ENCODE peak calls at places on chromosome 17, in ten cellular contexts. M is GM10248, N is fibroblast of mammary gland, G is K562, H is tibial artery, J is colonic mucosa, S is astrocyte, W is epithelial cell of proximal tubule, Y is ovary, F is GM12878. X is an unnamed sample.

GRCh38 chr17:33234233-33234632 is 58.9 kb downstream of the ASIC2 start:
- DNase-seq in J (no peak), Y (no peak), N (no peak), S (no peak), H (no peak), M (no peak), W (no peak), G (no peak), F (no peak), X (no peak)

GRCh38 chr17:69474171-69474831 is 59.8 kb downstream of the MAP2K6 start:
- DNase-seq in Y (no peak), F (no peak), N (peak; percentile 20), S (no peak), J (no peak), G (no peak), H (no peak), M (no peak), W (no peak), X (no peak)

GRCh38 chr17:41689497-41690299 is 1.0 kb downstream of the EIF1 start:
- DNase-seq in M (no peak), G (no peak), H (no peak), Y (no peak), N (peak; percentile 71), W (no peak), J (peak; percentile 71), F (no peak), S (no peak), X (no peak)

GRCh38 chr17:2598166-2598565 is 4.7 kb downstream of the PAFAH1B1 start:
- DNase-seq in G (no peak), N (peak; percentile 75), Y (no peak), F (no peak), S (peak; percentile 78), J (no peak), M (no peak), W (no peak), H (no peak), X (no peak)

GRCh38 chr17:34015253-34015652 is 239.8 kb upstream of the CCL2 start:
- DNase-seq in F (no peak), Y (no peak), W (no peak), M (no peak), H (no peak), N (no peak), G (no peak), J (no peak), S (no peak), X (no peak)

GRCh38 chr17:6435968-6436367 is 1.0 kb upstream of the AIPL1 start:
- DNase-seq in N (peak; percentile 68), W (no peak), F (no peak), S (peak; percentile 10), H (no peak), M (peak; percentile 84), J (peak; percentile 56), G (peak; percentile 65), Y (no peak), X (peak; percentile 83)

GRCh38 chr17:3622977-3623594 is 13.0 kb downstream of the SHPK start:
- DNase-seq in G (no peak), Y (no peak), H (no peak), J (no peak), N (no peak), M (no peak), S (no peak), F (no peak), W (no peak), X (no peak)

GRCh38 chr17:35846055-35846809 is 22.5 kb downstream of the HEATR9 start:
- DNase-seq in W (no peak), M (no peak), Y (no peak), J (no peak), F (no peak), H (no peak), N (no peak), G (no peak), S (peak; percentile 44), X (no peak)

GRCh38 chr17:82444941-82445521 is 5.5 kb downstream of the CYBC1 start:
- DNase-seq in W (no peak), G (no peak), Y (no peak), N (no peak), S (peak; percentile 33), H (peak; percentile 74), J (no peak), M (no peak), F (no peak), X (no peak)

GRCh38 chr17:67481808-67482207 is 104.7 kb downstream of the PITPNC1 start:
- DNase-seq in Y (no peak), W (no peak), F (no peak), J (no peak), G (no peak), N (peak; percentile 87), H (no peak), S (no peak), M (no peak), X (no peak)

GRCh38 chr17:4740025-4740351 is 260 bp upstream of the CXCL16 start:
- DNase-seq in S (no peak), J (no peak), F (no peak), W (no peak), H (no peak), M (no peak), N (no peak), Y (no peak), G (no peak), X (no peak)

GRCh38 chr17:80612997-80613731 is 68.5 kb downstream of the RPTOR start:
- DNase-seq in F (no peak), W (no peak), Y (no peak), J (no peak), S (no peak), H (no peak), M (no peak), G (no peak), N (no peak), X (no peak)

GRCh38 chr17:63804328-63804727 is 22.9 kb upstream of the PSMC5 start:
- DNase-seq in S (no peak), H (no peak), N (no peak), Y (no peak), W (no peak), G (no peak), F (no peak), J (no peak), M (no peak), X (no peak)

GRCh38 chr17:57521606-57522435 is 223.3 kb downstream of the CCDC182 start:
- DNase-seq in G (no peak), M (no peak), Y (no peak), S (no peak), N (no peak), J (no peak), H (no peak), F (no peak), W (peak; percentile 36), X (no peak)
- TF ChIP-seq CTCF in G (no peak), M (no peak), Y (no peak), S (no peak), N (no peak), J (no peak), H (no peak), F (no peak), W (no peak), X (no peak)

GRCh38 chr17:13594762-13595697 is 6.7 kb downstream of the HS3ST3A1 start:
- DNase-seq in F (peak; percentile 2), G (peak; percentile 71), W (no peak), J (peak; percentile 83), Y (peak; percentile 69), M (peak; percentile 61), H (peak; percentile 75), S (peak; percentile 78), N (peak; percentile 90), X (peak; percentile 67)

GRCh38 chr17:13598353-13599167 is 3.2 kb downstream of the HS3ST3A1 start:
- DNase-seq in W (no peak), N (no peak), H (no peak), F (no peak), S (no peak), M (no peak), Y (no peak), G (no peak), J (no peak), X (no peak)

GRCh38 chr17:13594310-13594709 is 7.4 kb downstream of the HS3ST3A1 start:
- DNase-seq in J (no peak), W (no peak), M (no peak), H (no peak), S (no peak), N (peak; percentile 56), Y (no peak), G (no peak), F (no peak), X (no peak)

GRCh38 chr17:13597723-13598347 is 3.9 kb downstream of the HS3ST3A1 start:
- DNase-seq in Y (no peak), H (no peak), M (peak; percentile 32), J (no peak), N (peak; percentile 75), F (no peak), S (peak; percentile 61), G (peak; percentile 25), W (no peak), X (peak; percentile 60)

DNA sequence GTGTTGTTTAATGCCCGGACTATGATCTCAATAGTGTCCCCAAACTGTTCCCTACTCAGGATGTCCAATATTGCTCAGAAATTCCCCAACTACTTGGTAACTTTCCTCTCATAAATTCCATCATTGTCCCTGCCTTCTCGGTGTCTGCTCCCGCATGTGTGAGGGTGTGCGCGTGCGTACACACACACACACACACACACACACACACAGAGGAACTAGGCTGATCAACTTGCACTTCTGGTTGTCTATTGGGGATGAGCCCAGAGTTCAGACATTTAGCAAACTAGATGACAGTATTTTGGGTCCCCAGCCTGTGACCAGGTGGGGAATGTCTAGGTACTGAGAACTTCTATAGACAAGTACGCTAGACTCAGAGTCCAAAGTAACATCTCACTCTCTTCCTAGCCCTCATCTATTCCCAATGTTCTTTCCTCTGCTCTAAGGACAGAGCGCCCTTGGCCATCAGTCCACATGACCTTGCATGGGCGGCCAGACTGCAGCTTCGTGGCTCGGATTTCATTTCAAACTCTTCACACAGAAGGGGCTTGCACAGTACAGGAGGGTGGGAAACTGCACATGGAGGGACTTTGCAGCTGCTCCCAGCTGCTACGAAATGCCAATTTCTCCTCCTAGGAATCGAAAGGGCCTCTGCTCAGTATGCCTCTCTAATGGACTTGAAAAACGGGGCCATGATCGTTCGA is 5.3 kb downstream of the HS3ST3A1 start:
- DNase-seq in W (no peak), M (no peak), J (no peak), Y (peak; percentile 19), G (peak; percentile 9), F (no peak), N (no peak), H (no peak), S (no peak), X (no peak)
- TF ChIP-seq CTCF in W (no peak), M (no peak), J (no peak), Y (no peak), G (no peak), F (no peak), N (no peak), H (no peak), S (no peak), X (no peak)

DNA sequence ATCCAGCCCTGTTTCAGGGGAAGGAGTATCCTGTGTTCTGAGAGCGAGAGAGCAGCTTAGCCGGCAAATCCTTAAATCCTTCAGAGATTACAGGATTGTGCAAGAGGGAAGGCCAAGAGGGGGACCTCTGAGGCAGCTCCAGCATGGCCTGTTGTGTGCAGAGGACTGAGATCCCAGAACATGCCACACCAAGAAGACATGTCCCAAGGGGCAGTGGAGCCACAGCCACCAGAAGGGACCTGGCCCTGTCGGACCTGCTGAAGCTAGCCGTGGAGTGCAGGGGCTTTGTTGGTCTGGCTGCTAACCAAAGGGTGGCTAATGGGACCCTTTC is 1.6 kb upstream of the MRC2 start:
- DNase-seq in J (peak; percentile 26), Y (no peak), W (no peak), N (no peak), M (no peak), S (no peak), H (no peak), F (no peak), G (no peak), X (no peak)
- TF ChIP-seq CTCF in J (no peak), Y (no peak), W (no peak), N (no peak), M (no peak), S (no peak), H (no peak), F (no peak), G (no peak), X (no peak)

GRCh38 chr17:49969134-49969759 is at the start of gene DLX4:
- DNase-seq in G (peak; percentile 74), Y (no peak), F (no peak), J (no peak), H (no peak), M (peak; percentile 62), N (no peak), S (no peak), W (no peak), X (peak; percentile 74)
- TF ChIP-seq CTCF in G (no peak), Y (no peak), F (no peak), J (no peak), H (no peak), M (no peak), N (no peak), S (no peak), W (no peak), X (no peak)

X was measured in GM13977.